ENCODE peak calls at places on chromosome 22, in eight cellular contexts. O, Z, P, A, G, H, X and S are unnamed samples.

GRCh38 chr22:39985383-39986045 is 9.2 kb upstream of the FAM83F start:
- DNase-seq in O (no peak), H (no peak), X (no peak), G (no peak), A (no peak), Z (no peak), P (no peak), S (no peak)

GRCh38 chr22:46538816-46539163 is 1.4 kb upstream of the CELSR1 start:
- DNase-seq in X (no peak), H (no peak), A (no peak), Z (no peak), P (no peak), O (no peak), G (peak; percentile 63), S (no peak)

GRCh38 chr22:49638788-49639187 is 188.9 kb downstream of the BRD1 start:
- DNase-seq in P (peak; percentile 20), Z (no peak), X (no peak), G (no peak), H (no peak), A (no peak), O (no peak), S (no peak)

GRCh38 chr22:46297151-46297819 is 615 bp downstream of the GTSE1 start:
- DNase-seq in G (peak; percentile 35), O (no peak), P (peak; percentile 46), A (peak; percentile 51), Z (peak; percentile 27), H (no peak), X (no peak), S (no peak)

GRCh38 chr22:46813816-46814597 is 51.6 kb downstream of the TBC1D22A start:
- DNase-seq in X (no peak), G (peak; percentile 61), P (peak; percentile 54), Z (no peak), H (no peak), A (no peak), O (no peak), S (no peak)

GRCh38 chr22:26406118-26406517 is 22.9 kb upstream of the ASPHD2 start:
- DNase-seq in X (no peak), A (no peak), H (no peak), O (no peak), G (peak; percentile 66), Z (no peak), P (no peak), S (no peak)

GRCh38 chr22:24002272-24002671 is 3.0 kb downstream of the GSTT4 start:
- DNase-seq in O (no peak), P (no peak), A (no peak), G (no peak), H (no peak), X (no peak), Z (no peak), S (no peak)

GRCh38 chr22:33038131-33038772 is 19.9 kb downstream of the SYN3 start:
- DNase-seq in H (no peak), A (no peak), X (no peak), G (no peak), O (peak; percentile 76), Z (no peak), P (no peak), S (no peak)

GRCh38 chr22:46055851-46056168 is 78.8 kb upstream of the WNT7B start:
- DNase-seq in G (no peak), O (no peak), Z (no peak), X (no peak), H (no peak), P (no peak), A (no peak), S (no peak)

GRCh38 chr22:29031236-29031982 is 30.2 kb downstream of the C22orf31 start:
- DNase-seq in X (peak; percentile 78), A (peak; percentile 59), Z (peak; percentile 67), G (peak; percentile 98), H (peak; percentile 27), P (peak; percentile 97), O (no peak), S (no peak)

GRCh38 chr22:50200333-50201190 is at the start of gene SELENOO:
- DNase-seq in Z (peak; percentile 92), H (peak; percentile 83), G (peak; percentile 77), X (peak; percentile 93), P (peak; percentile 80), O (peak; percentile 98), A (peak; percentile 93), S (peak; percentile 67)

GRCh38 chr22:22198751-22199150 is 45.8 kb upstream of the VPREB1 start:
- DNase-seq in P (no peak), H (no peak), G (no peak), X (no peak), A (no peak), O (no peak), Z (no peak), S (no peak)

GRCh38 chr22:22015631-22016030 is 33.0 kb upstream of the TOP3B start:
- DNase-seq in G (no peak), A (no peak), O (peak; percentile 12), H (no peak), P (no peak), Z (no peak), X (no peak), S (no peak)

GRCh38 chr22:31344369-31345330 is 1.5 kb downstream of the PATZ1 start:
- DNase-seq in P (peak; percentile 60), G (peak; percentile 57), Z (peak; percentile 71), H (peak; percentile 49), X (peak; percentile 72), A (peak; percentile 60), O (peak; percentile 93), S (no peak)

GRCh38 chr22:17952273-17952801 is 72.0 kb downstream of the MICAL3 start:
- DNase-seq in H (no peak), P (no peak), Z (no peak), O (no peak), X (no peak), A (no peak), G (no peak), S (no peak)

GRCh38 chr22:45125198-45125597 is 38.5 kb upstream of the NUP50 start:
- DNase-seq in H (no peak), G (peak; percentile 94), Z (no peak), O (no peak), P (no peak), X (no peak), A (no peak), S (no peak)

GRCh38 chr22:48486163-48486957 is 1341.3 kb downstream of the BRD1 start:
- DNase-seq in A (no peak), G (no peak), Z (no peak), X (no peak), O (peak; percentile 72), H (no peak), P (no peak), S (no peak)

GRCh38 chr22:48483764-48484528 is 1343.7 kb downstream of the BRD1 start:
- DNase-seq in H (no peak), P (no peak), X (peak; percentile 8), A (no peak), O (peak; percentile 72), Z (no peak), G (no peak), S (no peak)

GRCh38 chr22:48485144-48486135 is 1342.2 kb downstream of the BRD1 start:
- DNase-seq in P (no peak), Z (no peak), G (no peak), A (no peak), X (no peak), H (no peak), O (peak; percentile 74), S (no peak)

GRCh38 chr22:48481748-48482147 is 1345.9 kb downstream of the BRD1 start:
- DNase-seq in P (no peak), A (no peak), Z (no peak), X (no peak), O (no peak), G (no peak), H (no peak), S (no peak)

DNA sequence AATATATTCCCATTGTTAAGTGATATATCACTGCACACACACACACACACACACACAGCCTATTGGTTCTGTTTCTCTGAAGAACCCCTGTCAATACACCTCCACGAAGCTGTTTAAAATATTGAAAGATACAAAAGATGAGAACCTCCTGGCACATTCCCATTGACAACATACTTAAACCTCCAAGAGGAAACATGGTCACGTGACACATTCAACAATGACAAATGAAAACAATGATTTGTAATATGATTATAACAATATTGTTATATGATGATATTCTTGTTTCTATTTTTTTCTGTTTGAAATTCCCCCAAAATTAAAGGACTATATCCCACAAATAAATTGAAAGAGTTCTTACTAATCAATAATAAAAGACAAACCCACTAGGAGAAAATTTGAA is 1344.9 kb downstream of the BRD1 start:
- DNase-seq in A (no peak), Z (no peak), X (no peak), O (no peak), H (no peak), P (no peak), G (no peak), S (no peak)
- H3K4me3 ChIP-seq in A (no peak overlapping the region), Z (no peak overlapping the region), X (no peak overlapping the region), O (no peak overlapping the region), H (no peak overlapping the region), P (no peak overlapping the region), G (no peak overlapping the region), S (no peak overlapping the region)

DNA sequence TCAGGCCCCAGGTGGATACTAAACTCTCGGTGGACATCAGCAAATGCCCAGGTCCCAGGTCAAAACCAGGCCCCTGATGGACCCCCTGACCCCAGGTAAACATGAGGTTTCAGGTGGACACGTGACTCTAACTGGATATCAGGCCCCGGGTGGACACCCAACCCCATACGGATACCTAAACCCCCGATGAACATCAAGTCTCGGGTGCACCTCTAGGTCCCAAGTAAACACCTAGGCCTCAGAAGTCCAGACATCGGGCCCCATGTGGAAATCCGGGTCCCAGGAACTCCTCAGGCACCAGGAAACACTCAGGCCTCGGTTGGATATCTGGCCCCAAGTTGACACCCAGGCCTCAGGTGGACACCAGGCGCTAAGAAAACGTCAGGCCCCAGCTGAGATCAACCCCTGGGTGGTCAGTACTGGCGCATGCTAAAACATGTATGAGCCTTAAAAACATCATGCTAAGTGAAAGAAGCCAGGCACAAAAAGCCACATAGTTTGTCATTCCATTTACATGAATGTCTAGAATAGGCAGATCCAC is 54.4 kb upstream of the SEPTIN5 start:
- DNase-seq in H (no peak), G (no peak), X (no peak), Z (no peak), P (no peak), O (peak; percentile 61), A (no peak), S (no peak)
- TF ChIP-seq POLR2A in H (no peak), G (no peak), X (no peak), Z (no peak), P (no peak), O (no peak), A (no peak), S (no peak)

DNA sequence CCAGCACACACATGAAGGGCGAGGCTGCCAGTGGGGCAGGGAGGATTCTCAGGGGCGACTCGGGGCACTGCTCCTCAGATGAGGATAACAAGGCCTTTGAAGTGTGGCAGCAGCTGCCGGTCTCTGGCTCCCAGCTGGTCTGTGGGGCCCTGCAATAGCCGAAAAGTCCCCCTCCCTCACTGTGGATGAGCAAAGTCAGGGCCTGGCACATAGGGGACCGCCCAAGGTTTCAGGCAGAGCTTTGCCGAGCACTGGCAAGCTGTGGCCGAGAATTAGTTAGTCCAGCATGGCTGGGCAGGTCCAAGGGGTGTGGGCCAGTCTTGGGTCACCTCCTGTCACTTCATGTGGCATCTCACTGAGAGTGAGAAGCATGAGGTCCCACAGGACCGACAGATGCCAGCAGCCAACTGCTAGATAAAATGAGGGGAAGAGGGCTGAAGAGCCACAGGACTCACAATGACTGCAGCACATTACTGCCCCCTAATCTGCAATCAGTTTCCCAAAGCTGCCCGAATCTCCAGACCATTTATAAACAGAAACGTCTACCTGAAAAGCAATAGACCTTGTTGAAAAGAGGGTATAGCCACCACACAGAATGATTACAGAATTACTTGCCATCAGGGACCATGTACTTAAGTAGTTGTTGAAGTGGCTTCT is 12.5 kb upstream of the TEF start:
- DNase-seq in X (no peak), O (no peak), P (no peak), G (no peak), Z (peak; percentile 40), H (no peak), A (peak; percentile 47), S (no peak)
- H3K4me3 ChIP-seq in X (peak overlapping the region; percentile 51), O (no peak overlapping the region), P (no peak overlapping the region), G (no peak overlapping the region), Z (peak overlapping the region; percentile 30), H (peak overlapping the region; percentile 38), A (peak overlapping the region; percentile 62), S (peak overlapping the region; percentile 45)

GRCh38 chr22:38674888-38675287 is 6.9 kb upstream of the TOMM22 start:
- DNase-seq in O (no peak), H (no peak), X (no peak), Z (no peak), G (no peak), P (no peak), A (no peak), S (no peak)
- TF ChIP-seq POLR2A in O (no peak), H (no peak), X (no peak), Z (no peak), G (no peak), P (no peak), A (no peak), S (no peak)